ENCODE peak calls at places on chromosomes 16 and 17, in five cellular contexts. F is AG08395, Z is ecto neural progenitor cell, K is NCI-H1436 treated with DMSO at 0.1 percent for 48 hours, O is hippocampal formation. M is an unnamed sample.

GRCh38 chr17:78168906-78169793 is 769 bp downstream of the SYNGR2 start:
- DNase-seq in F (peak), Z (peak), K (no peak), O (peak), M (no peak)

GRCh38 chr17:11757796-11758195 is 159.5 kb downstream of the DNAH9 start:
- DNase-seq in F (no peak), Z (no peak), K (no peak), O (no peak), M (no peak)

GRCh38 chr16:29824589-29825144 is 4.4 kb downstream of the MVP start:
- DNase-seq in F (peak), Z (no peak), K (no peak), O (no peak), M (no peak)

GRCh38 chr16:51165043-51165442 is 14.0 kb upstream of the SALL1 start:
- DNase-seq in F (no peak), Z (no peak), K (no peak), O (no peak), M (no peak)

GRCh38 chr17:56217921-56218320 is 64.6 kb downstream of the ANKFN1 start:
- DNase-seq in F (no peak), Z (no peak), K (no peak), O (no peak), M (no peak)

GRCh38 chr17:78620099-78620498 is 42.9 kb upstream of the DNAH17 start:
- DNase-seq in F (no peak), Z (no peak), K (no peak), O (no peak), M (no peak)

GRCh38 chr16:2963611-2964415 is at the start of gene KREMEN2:
- DNase-seq in F (no peak), Z (peak), K (no peak), O (no peak), M (peak)

GRCh38 chr17:5562172-5562571 is 22.1 kb downstream of the NLRP1 start:
- DNase-seq in F (no peak), Z (no peak), K (no peak), O (no peak), M (no peak)

GRCh38 chr16:2486645-2487516 is 12.0 kb downstream of the TBC1D24 start:
- DNase-seq in F (no peak), Z (no peak), K (no peak), O (peak), M (no peak)

GRCh38 chr17:39529455-39529854 is 68.2 kb downstream of the CDK12 start:
- DNase-seq in F (no peak), Z (no peak), K (no peak), O (no peak), M (no peak)

GRCh38 chr17:65156185-65156834 is 19.1 kb downstream of the RGS9 start:
- DNase-seq in F (no peak), Z (no peak), K (no peak), O (no peak), M (no peak)

GRCh38 chr17:1201132-1201702 is 21.4 kb upstream of the ABR start:
- DNase-seq in F (no peak), Z (no peak), K (no peak), O (no peak), M (no peak)

GRCh38 chr16:2829501-2830354 is at the start of gene ZG16B:
- DNase-seq in F (no peak), Z (no peak), K (no peak), O (no peak), M (peak)

GRCh38 chr16:57534337-57534880 is 2.0 kb downstream of the CCDC102A start:
- DNase-seq in F (no peak), Z (peak), K (no peak), O (no peak), M (no peak)

GRCh38 chr16:27330542-27330941 is 16.8 kb downstream of the IL4R start:
- DNase-seq in F (peak), Z (no peak), K (no peak), O (no peak), M (no peak)

GRCh38 chr16:1884155-1884760 is 12.3 kb upstream of the MEIOB start:
- DNase-seq in F (no peak), Z (no peak), K (no peak), O (no peak), M (peak)

GRCh38 chr16:46785076-46785845 is 37.1 kb upstream of the MYLK3 start:
- DNase-seq in F (no peak), Z (no peak), K (no peak), O (no peak), M (no peak)

GRCh38 chr17:76381633-76382304 is 2.6 kb upstream of the SPHK1 start:
- DNase-seq in F (no peak), Z (no peak), K (no peak), O (no peak), M (no peak)

GRCh38 chr17:50375858-50376538 is 3.0 kb downstream of the EME1 start:
- DNase-seq in F (no peak), Z (no peak), K (no peak), O (no peak), M (no peak)

GRCh38 chr16:27286446-27286845 is 17.9 kb upstream of the NSMCE1 start:
- DNase-seq in F (peak), Z (no peak), K (no peak), O (no peak), M (peak)

GRCh38 chr17:81125573-81126081 is 39.7 kb upstream of the PVALEF start:
- DNase-seq in F (no peak), Z (no peak), K (no peak), O (no peak), M (no peak)

GRCh38 chr17:34313164-34313563 is 6.1 kb upstream of the CCL8 start:
- DNase-seq in F (no peak), Z (no peak), K (no peak), O (no peak), M (no peak)

GRCh38 chr17:43986225-43986981 is 18.0 kb upstream of the NAGS start:
- DNase-seq in F (no peak), Z (no peak), K (no peak), O (no peak), M (no peak)

GRCh38 chr17:3012926-3013581 is 50.4 kb downstream of the OR1D5 start:
- DNase-seq in F (peak), Z (peak), K (no peak), O (peak), M (peak)

GRCh38 chr17:47720754-47721533 is 12.1 kb upstream of the TBX21 start:
- DNase-seq in F (peak), Z (no peak), K (no peak), O (no peak), M (no peak)

M was measured in HepG2.